ENCODE peak calls at places on chromosome 10, in four cellular contexts. One of them, this sample, is unnamed.
A peak's percentile ranks its signal among the peaks of the same experiment; 100 is the strongest.

GRCh38 chr10:92208736-92209135 is 82.1 kb downstream of the CPEB3 start:
- DNase-seq in endodermal cell: no peak
- DNase-seq in CD8-positive, alpha-beta memory T cell: no peak
- DNase-seq in fibroblast of lung: peak; percentile 27
- DNase-seq in this sample: no peak

GRCh38 chr10:22932626-22933370 is 4.9 kb downstream of the ARMC3 start:
- DNase-seq in CD8-positive, alpha-beta memory T cell: no peak
- DNase-seq in endodermal cell: no peak
- DNase-seq in fibroblast of lung: peak; percentile 12
- DNase-seq in this sample: no peak

GRCh38 chr10:6402960-6403359 is 177.1 kb downstream of the PRKCQ start:
- DNase-seq in CD8-positive, alpha-beta memory T cell: no peak
- DNase-seq in endodermal cell: no peak
- DNase-seq in fibroblast of lung: no peak
- DNase-seq in this sample: no peak

GRCh38 chr10:88990528-88991160 is at the start of gene FAS:
- DNase-seq in fibroblast of lung: peak; percentile 73
- DNase-seq in endodermal cell: peak; percentile 84
- DNase-seq in CD8-positive, alpha-beta memory T cell: peak; percentile 88
- DNase-seq in this sample: peak; percentile 82

GRCh38 chr10:32105782-32106382 is 49.7 kb upstream of the KIF5B start:
- DNase-seq in endodermal cell: no peak
- DNase-seq in CD8-positive, alpha-beta memory T cell: no peak
- DNase-seq in fibroblast of lung: no peak
- DNase-seq in this sample: no peak

GRCh38 chr10:104472505-104472904 is 118.9 kb downstream of the CFAP58 start:
- DNase-seq in fibroblast of lung: no peak
- DNase-seq in CD8-positive, alpha-beta memory T cell: no peak
- DNase-seq in endodermal cell: no peak
- DNase-seq in this sample: no peak

GRCh38 chr10:11345224-11346054 is 266.0 kb downstream of the USP6NL start:
- DNase-seq in endodermal cell: peak; percentile 82
- DNase-seq in fibroblast of lung: no peak
- DNase-seq in CD8-positive, alpha-beta memory T cell: no peak
- DNase-seq in this sample: peak; percentile 12

GRCh38 chr10:6493521-6494451 is 86.3 kb downstream of the PRKCQ start:
- DNase-seq in endodermal cell: no peak
- DNase-seq in fibroblast of lung: peak; percentile 1
- DNase-seq in CD8-positive, alpha-beta memory T cell: no peak
- DNase-seq in this sample: no peak

GRCh38 chr10:28566458-28566857 is 33.5 kb downstream of the WAC start:
- DNase-seq in fibroblast of lung: peak; percentile 19
- DNase-seq in endodermal cell: no peak
- DNase-seq in CD8-positive, alpha-beta memory T cell: no peak
- DNase-seq in this sample: no peak

GRCh38 chr10:32412499-32412853 is 33.5 kb upstream of the CCDC7 start:
- DNase-seq in fibroblast of lung: peak; percentile 23
- DNase-seq in endodermal cell: no peak
- DNase-seq in CD8-positive, alpha-beta memory T cell: no peak
- DNase-seq in this sample: no peak

GRCh38 chr10:101006593-101007098 is 7.0 kb downstream of the LZTS2 start:
- DNase-seq in endodermal cell: no peak
- DNase-seq in fibroblast of lung: peak; percentile 50
- DNase-seq in CD8-positive, alpha-beta memory T cell: no peak
- DNase-seq in this sample: no peak

GRCh38 chr10:27019827-27020226 is 80.5 kb downstream of the ANKRD26 start:
- DNase-seq in endodermal cell: no peak
- DNase-seq in CD8-positive, alpha-beta memory T cell: no peak
- DNase-seq in fibroblast of lung: no peak
- DNase-seq in this sample: no peak

GRCh38 chr10:100009283-100009792 is 409 bp downstream of the DNMBP start:
- DNase-seq in CD8-positive, alpha-beta memory T cell: no peak
- DNase-seq in endodermal cell: no peak
- DNase-seq in fibroblast of lung: peak; percentile 49
- DNase-seq in this sample: peak; percentile 85

GRCh38 chr10:101694674-101695403 is at the start of gene FBXW4:
- DNase-seq in CD8-positive, alpha-beta memory T cell: peak; percentile 84
- DNase-seq in fibroblast of lung: peak; percentile 48
- DNase-seq in endodermal cell: peak; percentile 86
- DNase-seq in this sample: peak; percentile 86

GRCh38 chr10:122373713-122374112 is 795 bp upstream of the PLEKHA1 start:
- DNase-seq in fibroblast of lung: no peak
- DNase-seq in CD8-positive, alpha-beta memory T cell: no peak
- DNase-seq in endodermal cell: no peak
- DNase-seq in this sample: no peak

GRCh38 chr10:117551322-117552155 is 9.0 kb downstream of the EMX2 start:
- DNase-seq in CD8-positive, alpha-beta memory T cell: no peak
- DNase-seq in fibroblast of lung: no peak
- DNase-seq in endodermal cell: peak; percentile 77
- DNase-seq in this sample: no peak

GRCh38 chr10:11434323-11434722 is 177.1 kb downstream of the USP6NL start:
- DNase-seq in CD8-positive, alpha-beta memory T cell: no peak
- DNase-seq in fibroblast of lung: no peak
- DNase-seq in endodermal cell: peak; percentile 65
- DNase-seq in this sample: no peak

GRCh38 chr10:24418532-24418931 is 209.6 kb downstream of the KIAA1217 start:
- DNase-seq in fibroblast of lung: peak; percentile 47
- DNase-seq in endodermal cell: no peak
- DNase-seq in CD8-positive, alpha-beta memory T cell: no peak
- DNase-seq in this sample: no peak

GRCh38 chr10:56586391-56586790 is 225.3 kb upstream of the ZWINT start:
- DNase-seq in CD8-positive, alpha-beta memory T cell: no peak
- DNase-seq in fibroblast of lung: no peak
- DNase-seq in endodermal cell: peak; percentile 69
- DNase-seq in this sample: no peak

GRCh38 chr10:123611243-123611642 is 54.9 kb upstream of the GPR26 start:
- DNase-seq in fibroblast of lung: no peak
- DNase-seq in endodermal cell: no peak
- DNase-seq in CD8-positive, alpha-beta memory T cell: no peak
- DNase-seq in this sample: no peak

GRCh38 chr10:61950449-61951143 is 49.1 kb downstream of the ARID5B start:
- DNase-seq in CD8-positive, alpha-beta memory T cell: no peak
- DNase-seq in fibroblast of lung: no peak
- DNase-seq in endodermal cell: no peak
- DNase-seq in this sample: no peak

GRCh38 chr10:119364941-119365340 is 157.6 kb downstream of the GRK5 start:
- DNase-seq in fibroblast of lung: peak; percentile 44
- DNase-seq in CD8-positive, alpha-beta memory T cell: no peak
- DNase-seq in endodermal cell: no peak
- DNase-seq in this sample: no peak

GRCh38 chr10:76430330-76430729 is 998.9 kb downstream of the LRMDA start:
- DNase-seq in fibroblast of lung: no peak
- DNase-seq in CD8-positive, alpha-beta memory T cell: no peak
- DNase-seq in endodermal cell: no peak
- DNase-seq in this sample: no peak

GRCh38 chr10:28317735-28318134 is 14.9 kb upstream of the MPP7 start:
- DNase-seq in CD8-positive, alpha-beta memory T cell: no peak
- DNase-seq in endodermal cell: no peak
- DNase-seq in fibroblast of lung: no peak
- DNase-seq in this sample: no peak

GRCh38 chr10:101301111-101301731 is 52.7 kb upstream of the BTRC start:
- DNase-seq in fibroblast of lung: peak; percentile 34
- DNase-seq in CD8-positive, alpha-beta memory T cell: no peak
- DNase-seq in endodermal cell: peak; percentile 89
- DNase-seq in this sample: no peak

GRCh38 chr10:30456262-30456661 is 22.3 kb downstream of the MAP3K8 start:
- DNase-seq in CD8-positive, alpha-beta memory T cell: peak; percentile 56
- DNase-seq in endodermal cell: no peak
- DNase-seq in fibroblast of lung: no peak
- DNase-seq in this sample: peak; percentile 79

GRCh38 chr10:73815719-73816030 is 4.3 kb upstream of the NDST2 start:
- DNase-seq in CD8-positive, alpha-beta memory T cell: no peak
- DNase-seq in fibroblast of lung: no peak
- DNase-seq in endodermal cell: no peak
- DNase-seq in this sample: no peak

GRCh38 chr10:77189056-77189455 is 448.6 kb downstream of the KCNMA1 start:
- DNase-seq in endodermal cell: no peak
- DNase-seq in fibroblast of lung: no peak
- DNase-seq in CD8-positive, alpha-beta memory T cell: no peak
- DNase-seq in this sample: no peak

GRCh38 chr10:73459683-73460314 is 26.4 kb upstream of the MSS51 start:
- DNase-seq in fibroblast of lung: peak; percentile 57
- DNase-seq in endodermal cell: no peak
- DNase-seq in CD8-positive, alpha-beta memory T cell: no peak
- DNase-seq in this sample: no peak

GRCh38 chr10:10293431-10293830 is 724.2 kb upstream of the CELF2 start:
- DNase-seq in endodermal cell: peak; percentile 68
- DNase-seq in CD8-positive, alpha-beta memory T cell: no peak
- DNase-seq in fibroblast of lung: peak; percentile 31
- DNase-seq in this sample: no peak

GRCh38 chr10:132589015-132589414 is 51.4 kb downstream of the INPP5A start:
- DNase-seq in endodermal cell: no peak
- DNase-seq in CD8-positive, alpha-beta memory T cell: no peak
- DNase-seq in fibroblast of lung: no peak
- DNase-seq in this sample: peak; percentile 45
- H3K4me1 ChIP-seq in endodermal cell: no peaks in the 10 kb centered on the region
- H3K4me1 ChIP-seq in CD8-positive, alpha-beta memory T cell: peaks cover 24% of the 10 kb centered on the region
- H3K4me1 ChIP-seq in fibroblast of lung: peaks cover 6% of the 10 kb centered on the region
- H3K4me1 ChIP-seq in this sample: no peaks in the 10 kb centered on the region

GRCh38 chr10:110571093-110571743 is 3.7 kb downstream of the SMC3 start:
- DNase-seq in fibroblast of lung: no peak
- DNase-seq in endodermal cell: no peak
- DNase-seq in CD8-positive, alpha-beta memory T cell: no peak
- DNase-seq in this sample: no peak
- H3K4me1 ChIP-seq in fibroblast of lung: peaks cover 3% of the 10 kb centered on the region
- H3K4me1 ChIP-seq in endodermal cell: no peaks in the 10 kb centered on the region
- H3K4me1 ChIP-seq in CD8-positive, alpha-beta memory T cell: peaks cover 53% of the 10 kb centered on the region
- H3K4me1 ChIP-seq in this sample: no peaks in the 10 kb centered on the region

GRCh38 chr10:79266543-79267312 is 80.5 kb upstream of the PPIF start:
- DNase-seq in fibroblast of lung: peak; percentile 89
- DNase-seq in endodermal cell: no peak
- DNase-seq in CD8-positive, alpha-beta memory T cell: no peak
- DNase-seq in this sample: peak; percentile 77

GRCh38 chr10:79266092-79266491 is 81.2 kb upstream of the PPIF start:
- DNase-seq in fibroblast of lung: no peak
- DNase-seq in endodermal cell: no peak
- DNase-seq in CD8-positive, alpha-beta memory T cell: no peak
- DNase-seq in this sample: no peak

GRCh38 chr10:79268717-79269116 is 78.6 kb upstream of the PPIF start:
- DNase-seq in CD8-positive, alpha-beta memory T cell: no peak
- DNase-seq in fibroblast of lung: no peak
- DNase-seq in endodermal cell: no peak
- DNase-seq in this sample: no peak

GRCh38 chr10:79268100-79268670 is 79.1 kb upstream of the PPIF start:
- DNase-seq in fibroblast of lung: peak; percentile 36
- DNase-seq in endodermal cell: no peak
- DNase-seq in CD8-positive, alpha-beta memory T cell: no peak
- DNase-seq in this sample: no peak

DNA sequence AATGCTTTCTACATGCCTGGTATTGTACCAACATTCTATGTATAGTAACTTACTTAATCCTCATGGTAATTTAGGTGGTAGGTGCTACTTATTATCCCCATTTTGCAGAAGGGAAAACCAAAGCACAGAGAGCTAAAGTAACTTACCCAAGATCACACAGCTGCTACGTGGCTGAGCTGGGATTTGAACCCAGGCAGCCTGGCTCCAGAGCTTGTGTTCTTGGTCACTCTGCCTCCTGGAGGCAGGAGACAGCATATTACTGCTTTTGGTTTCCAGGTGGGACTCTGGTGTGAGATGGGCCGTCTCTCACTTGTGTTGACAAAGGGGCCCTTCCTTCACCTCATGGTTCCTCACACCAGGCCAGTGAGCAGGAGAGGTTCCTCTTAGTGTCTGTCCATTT is 79.8 kb upstream of the PPIF start:
- DNase-seq in endodermal cell: no peak
- DNase-seq in fibroblast of lung: peak; percentile 7
- DNase-seq in CD8-positive, alpha-beta memory T cell: no peak
- DNase-seq in this sample: no peak
- H3K4me1 ChIP-seq in endodermal cell: no peaks in the 10 kb centered on the region
- H3K4me1 ChIP-seq in fibroblast of lung: peaks cover 52% of the 10 kb centered on the region
- H3K4me1 ChIP-seq in CD8-positive, alpha-beta memory T cell: peaks cover 24% of the 10 kb centered on the region
- H3K4me1 ChIP-seq in this sample: peaks cover 23% of the 10 kb centered on the region

DNA sequence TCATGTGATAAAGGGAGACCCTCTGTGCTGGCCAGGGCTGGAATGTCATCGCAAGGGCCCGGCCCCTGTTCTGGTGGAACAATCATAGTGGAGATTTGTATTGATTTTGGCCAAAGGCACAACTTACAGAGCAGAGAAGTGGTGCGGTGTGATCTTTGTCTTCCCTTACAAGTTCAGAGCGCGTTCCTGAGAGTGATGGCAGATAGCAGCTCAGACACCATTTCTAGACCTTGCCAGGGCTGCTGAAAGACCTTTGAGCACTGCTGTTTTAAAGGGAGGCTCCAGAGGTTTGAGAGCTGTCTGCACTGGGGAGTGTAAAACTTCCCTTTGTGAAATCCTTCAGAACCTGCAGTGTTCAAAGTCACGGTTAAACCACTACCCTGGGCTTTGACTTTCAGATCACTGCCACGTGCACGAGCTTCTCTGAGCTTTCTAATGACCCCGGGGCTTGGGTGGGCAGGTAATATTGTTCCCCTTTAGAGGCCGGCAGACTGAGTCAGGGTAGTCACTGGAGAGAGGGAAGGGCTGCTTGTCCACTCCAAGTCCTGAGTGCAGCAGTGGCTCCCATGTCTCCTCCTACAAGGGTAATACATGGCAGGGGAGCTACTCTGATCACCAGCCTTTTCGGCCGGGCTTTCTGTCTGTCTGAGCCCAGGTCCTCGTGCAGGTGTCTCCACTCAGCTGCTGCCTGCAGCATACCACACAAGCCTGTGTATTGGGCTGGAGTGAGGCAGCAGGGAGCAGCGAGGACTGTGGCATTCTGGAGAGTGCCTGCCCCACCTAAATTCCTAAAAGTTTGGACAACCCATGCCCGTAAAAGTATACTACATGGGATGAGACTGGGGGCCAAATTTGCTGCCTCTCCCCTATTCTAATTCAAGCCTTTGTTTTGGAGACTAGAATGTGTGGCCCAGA is 63.2 kb downstream of the ZMIZ1 start:
- DNase-seq in CD8-positive, alpha-beta memory T cell: no peak
- DNase-seq in endodermal cell: no peak
- DNase-seq in fibroblast of lung: no peak
- DNase-seq in this sample: no peak
- H3K4me1 ChIP-seq in CD8-positive, alpha-beta memory T cell: peaks cover 27% of the 10 kb centered on the region
- H3K4me1 ChIP-seq in endodermal cell: peaks cover 31% of the 10 kb centered on the region
- H3K4me1 ChIP-seq in fibroblast of lung: peaks cover 41% of the 10 kb centered on the region
- H3K4me1 ChIP-seq in this sample: peaks cover 48% of the 10 kb centered on the region

This sample was measured in Peyer's patch.